ENCODE peak calls at places on chromosome 6, in six cellular contexts. H is activated CD4-positive, alpha-beta memory T cell treated with anti-CD3 and anti-CD28 coated beads for 36 hours; B is brain microvascular endothelial cell; J is stimulated activated CD4-positive, alpha-beta T cell treated with anti-CD3 and anti-CD28 coated beads, Interleukin-4, amount 100 ng/mL, for 4 hours; D is kidney glomerular epithelial cell; T is fibroblast of the conjunctiva. M is an unnamed sample.

GRCh38 chr6:113050979-113051378 is 703.8 kb downstream of the RFPL4B start:
- DNase-seq in H (no peak), B (no peak), J (no peak), D (no peak), T (no peak), M (no peak)

GRCh38 chr6:136923116-136923953 is 1.2 kb downstream of the SLC35D3 start:
- DNase-seq in H (peak), B (no peak), J (no peak), D (no peak), T (no peak), M (no peak)

GRCh38 chr6:157274471-157275226 is 48.7 kb downstream of the TMEM242 start:
- DNase-seq in H (peak), B (peak), J (peak), D (peak), T (peak), M (peak)

GRCh38 chr6:166599158-166599557 is 12.7 kb upstream of the RAMACL start:
- DNase-seq in H (no peak), B (no peak), J (no peak), D (no peak), T (no peak), M (no peak)

GRCh38 chr6:28802417-28803336 is 121.1 kb downstream of the TRIM27 start:
- DNase-seq in H (no peak), B (peak), J (no peak), D (peak), T (peak), M (no peak)

GRCh38 chr6:105601541-105602174 is 198.8 kb upstream of the PREP start:
- DNase-seq in H (peak), B (peak), J (peak), D (peak), T (peak), M (no peak)

GRCh38 chr6:15317934-15318902 is 72.3 kb downstream of the JARID2 start:
- DNase-seq in H (peak), B (peak), J (no peak), D (no peak), T (no peak), M (no peak)

GRCh38 chr6:95352064-95352463 is 225.3 kb upstream of the MANEA start:
- DNase-seq in H (no peak), B (no peak), J (no peak), D (no peak), T (peak), M (no peak)

GRCh38 chr6:22512716-22513452 is 56.5 kb upstream of the HDGFL1 start:
- DNase-seq in H (no peak), B (peak), J (no peak), D (no peak), T (peak), M (no peak)

GRCh38 chr6:113457156-113457555 is 400.0 kb upstream of the MARCKS start:
- DNase-seq in H (no peak), B (peak), J (no peak), D (peak), T (no peak), M (no peak)

GRCh38 chr6:92371809-92372208 is 1047.5 kb downstream of the EPHA7 start:
- DNase-seq in H (no peak), B (no peak), J (no peak), D (no peak), T (no peak), M (no peak)

GRCh38 chr6:161866570-161866969 is 592.7 kb upstream of the AGPAT4 start:
- DNase-seq in H (no peak), B (no peak), J (no peak), D (no peak), T (no peak), M (no peak)